ENCODE peak calls at places on chromosomes 16 and 17, in seven cellular contexts. B is fibroblast of lung; T is tibial artery; I is psoas muscle; O is naive thymus-derived CD4-positive, alpha-beta T cell; V is GM23248; U is A673. Q is an unnamed sample.

GRCh38 chr16:73025111-73025505 is 22.8 kb downstream of the ZFHX3 start:
- DNase-seq in B (no peak), V (peak; percentile 33), O (no peak), T (no peak), I (peak; percentile 32), U (no peak), Q (no peak)

GRCh38 chr17:28507567-28508195 is 1.5 kb downstream of the FOXN1 start:
- DNase-seq in U (no peak), V (peak; percentile 47), B (no peak), I (no peak), T (no peak), O (no peak), Q (no peak)

GRCh38 chr17:83052241-83052564 is 27.2 kb upstream of the METRNL start:
- DNase-seq in O (no peak), I (no peak), V (no peak), U (no peak), T (no peak), B (no peak), Q (no peak)

GRCh38 chr16:50367777-50368409 is 895 bp downstream of the BRD7 start:
- DNase-seq in V (peak; percentile 58), I (no peak), U (no peak), O (no peak), B (no peak), T (no peak), Q (no peak)

GRCh38 chr17:79831367-79832210 is 7.7 kb downstream of the CBX4 start:
- DNase-seq in O (no peak), T (peak; percentile 71), B (no peak), U (no peak), V (no peak), I (peak; percentile 68), Q (no peak)

GRCh38 chr16:70561623-70562022 is 38.0 kb downstream of the SF3B3 start:
- DNase-seq in V (no peak), O (no peak), I (no peak), T (no peak), B (no peak), U (no peak), Q (no peak)

GRCh38 chr16:87123356-87124001 is 193.7 kb downstream of the C16orf95 start:
- DNase-seq in I (no peak), U (no peak), T (no peak), B (peak; percentile 84), O (no peak), V (no peak), Q (no peak)

GRCh38 chr17:59110973-59111372 is 4.3 kb upstream of the TRIM37 start:
- DNase-seq in T (no peak), O (no peak), U (no peak), V (no peak), I (no peak), B (no peak), Q (no peak)

GRCh38 chr17:71055128-71055527 is 885.8 kb downstream of the KCNJ2 start:
- DNase-seq in B (peak; percentile 92), T (no peak), U (no peak), I (no peak), O (no peak), V (peak; percentile 13), Q (no peak)

GRCh38 chr16:27980919-27981670 is 82.4 kb downstream of the GSG1L start:
- DNase-seq in V (no peak), O (no peak), U (no peak), I (no peak), T (no peak), B (peak; percentile 6), Q (no peak)

GRCh38 chr16:2328428-2328827 is 12.1 kb downstream of the ABCA3 start:
- DNase-seq in V (no peak), B (no peak), I (no peak), O (no peak), T (no peak), U (no peak), Q (no peak)

GRCh38 chr16:29815032-29815721 is 775 bp upstream of the PAGR1 start:
- DNase-seq in V (peak; percentile 42), I (peak; percentile 41), O (no peak), B (no peak), T (no peak), U (peak; percentile 50), Q (no peak)

GRCh38 chr17:27518048-27518447 is 61.8 kb downstream of the KSR1 start:
- DNase-seq in I (no peak), V (no peak), B (no peak), T (no peak), O (no peak), U (no peak), Q (no peak)

GRCh38 chr17:78249836-78250806 is 18.7 kb downstream of the TMEM235 start:
- DNase-seq in B (no peak), V (no peak), O (no peak), I (no peak), U (no peak), T (no peak), Q (no peak)

GRCh38 chr16:88348377-88349152 is 34.2 kb upstream of the ZNF469 start:
- DNase-seq in B (no peak), U (no peak), T (no peak), V (no peak), I (peak; percentile 7), O (no peak), Q (no peak)

GRCh38 chr17:33751702-33752065 is 458.6 kb upstream of the ASIC2 start:
- DNase-seq in V (peak; percentile 4), T (no peak), B (no peak), I (no peak), U (no peak), O (no peak), Q (no peak)
- H3K27ac ChIP-seq in V (no peak overlapping the region), T (no peak overlapping the region), B (no peak overlapping the region), I (no peak overlapping the region), U (no peak overlapping the region), O (no peak overlapping the region), Q (no peak overlapping the region)

GRCh38 chr17:42845556-42845917 is 1.2 kb downstream of the AOC2 start:
- DNase-seq in T (no peak), I (no peak), V (no peak), B (no peak), O (no peak), U (no peak), Q (no peak)

GRCh38 chr17:42843358-42843934 is 934 bp upstream of the AOC2 start:
- DNase-seq in T (peak; percentile 47), V (peak; percentile 81), B (peak; percentile 54), O (no peak), I (no peak), U (peak; percentile 45), Q (no peak)

GRCh38 chr17:42845918-42846593 is 1.7 kb downstream of the AOC2 start:
- DNase-seq in I (no peak), V (no peak), O (no peak), T (no peak), U (no peak), B (no peak), Q (no peak)

GRCh38 chr17:42844271-42844670 is at the start of gene AOC2:
- DNase-seq in U (no peak), B (no peak), O (no peak), T (no peak), I (no peak), V (no peak), Q (no peak)

DNA sequence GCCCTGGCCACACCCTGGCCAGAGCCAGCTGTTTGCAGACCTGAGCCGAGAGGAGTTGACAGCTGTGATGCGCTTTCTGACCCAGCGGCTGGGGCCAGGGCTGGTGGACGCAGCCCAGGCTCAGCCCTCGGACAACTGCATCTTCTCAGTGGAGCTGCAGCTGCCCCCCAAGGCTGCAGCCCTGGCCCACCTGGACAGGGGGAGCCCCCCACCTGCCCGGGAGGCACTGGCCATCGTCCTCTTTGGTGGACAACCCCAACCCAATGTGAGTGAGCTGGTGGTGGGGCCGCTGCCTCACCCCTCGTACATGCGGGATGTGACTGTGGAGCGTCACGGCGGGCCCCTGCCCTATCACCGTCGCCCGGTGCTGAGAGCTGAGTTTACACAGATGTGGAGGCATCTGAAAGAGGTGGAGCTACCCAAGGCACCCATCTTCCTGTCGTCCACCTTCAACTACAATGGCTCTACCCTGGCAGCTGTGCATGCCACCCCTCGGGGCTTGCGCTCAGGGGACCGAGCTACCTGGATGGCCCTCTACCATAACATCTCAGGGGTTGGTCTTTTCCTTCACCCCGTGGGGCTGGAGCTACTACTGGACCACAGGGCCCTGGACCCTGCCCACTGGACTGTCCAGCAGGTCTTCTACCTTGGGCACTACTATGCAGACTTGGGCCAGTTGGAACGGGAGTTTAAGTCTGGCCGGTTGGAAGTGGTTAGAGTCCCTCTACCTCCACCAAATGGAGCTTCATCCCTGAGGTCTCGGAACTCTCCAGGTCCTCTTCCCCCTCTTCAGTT is 578 bp downstream of the AOC2 start:
- DNase-seq in I (no peak), B (no peak), V (no peak), O (no peak), U (no peak), T (no peak), Q (no peak)
- H3K4me1 ChIP-seq in I (no peaks in the 10 kb centered on the region), B (peaks cover 2% of the 10 kb centered on the region), V (peaks cover 13% of the 10 kb centered on the region), O (no peaks in the 10 kb centered on the region), U (no peaks in the 10 kb centered on the region), T (peaks cover 19% of the 10 kb centered on the region), Q (no peaks in the 10 kb centered on the region)

GRCh38 chr16:57798267-57798810 is 4.0 kb downstream of the KIFC3 start:
- DNase-seq in I (no peak), V (no peak), U (peak; percentile 53), O (no peak), T (no peak), B (no peak), Q (no peak)

GRCh38 chr16:57797216-57797525 is 5.1 kb downstream of the KIFC3 start:
- DNase-seq in T (no peak), U (no peak), I (no peak), O (no peak), B (no peak), V (no peak), Q (no peak)

GRCh38 chr16:57799619-57800212 is 2.6 kb downstream of the KIFC3 start:
- DNase-seq in T (no peak), I (no peak), U (peak; percentile 58), B (no peak), O (no peak), V (no peak), Q (no peak)

GRCh38 chr16:57798953-57799618 is 3.2 kb downstream of the KIFC3 start:
- DNase-seq in T (no peak), I (no peak), U (no peak), B (no peak), V (no peak), O (no peak), Q (no peak)

GRCh38 chr16:57797526-57798266 is 4.6 kb downstream of the KIFC3 start:
- DNase-seq in B (no peak), U (peak; percentile 38), T (no peak), O (no peak), I (peak; percentile 49), V (no peak), Q (no peak)
- H3K4me3 ChIP-seq in B (no peak overlapping the region), U (peak overlapping the region; percentile 68), T (no peak overlapping the region), O (no peak overlapping the region), I (peak overlapping the region; percentile 54), V (no peak overlapping the region), Q (no peak overlapping the region)

GRCh38 chr16:69240336-69240735 is 53.4 kb downstream of the SNTB2 start:
- DNase-seq in U (no peak), B (peak; percentile 73), T (no peak), I (no peak), O (no peak), V (peak; percentile 62), Q (no peak)
- H3K27ac ChIP-seq in U (no peak overlapping the region), B (no peak overlapping the region), T (no peak overlapping the region), I (no peak overlapping the region), O (no peak overlapping the region), V (peak overlapping the region; percentile 22), Q (no peak overlapping the region)

DNA sequence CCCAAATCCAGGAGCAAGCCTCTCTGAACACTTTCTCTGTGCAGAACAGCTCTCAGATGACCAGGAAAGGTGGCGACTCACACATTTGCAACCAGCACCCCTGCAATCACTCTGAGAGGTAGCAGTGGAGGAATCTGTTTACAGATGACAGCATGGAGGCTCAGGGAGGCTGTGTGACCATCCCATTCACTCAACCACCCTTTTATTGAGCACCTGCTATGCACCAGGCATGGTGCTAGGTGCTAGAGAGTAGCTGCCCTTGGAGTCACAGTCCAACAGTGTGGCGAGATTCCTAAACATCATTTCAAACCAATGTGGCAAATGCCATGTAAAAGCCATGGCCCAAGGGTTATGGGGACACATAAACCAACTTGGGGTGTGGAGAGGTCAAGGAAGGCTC is 1.5 kb upstream of the ITGB4 start:
- DNase-seq in I (no peak), B (no peak), V (no peak), O (no peak), T (no peak), U (no peak), Q (no peak)
- H3K4me1 ChIP-seq in I (peaks cover 5% of the 10 kb centered on the region), B (no peaks in the 10 kb centered on the region), V (no peaks in the 10 kb centered on the region), O (peaks cover 5% of the 10 kb centered on the region), T (peaks cover 23% of the 10 kb centered on the region), U (peaks cover 4% of the 10 kb centered on the region), Q (peaks cover 13% of the 10 kb centered on the region)